ENCODE peak calls at places on chromosomes 1 and 21, in four cellular contexts. L is HepG2, F is K562, G is GM12878. P is an unnamed sample.

GRCh38 chr1:68511254-68511653 is 14.4 kb upstream of the DEPDC1 start:
- DNase-seq in F (no peak), G (no peak), L (no peak), P (no peak)

GRCh38 chr1:60990719-60991100 is 91.7 kb upstream of the NFIA start:
- DNase-seq in G (no peak), F (no peak), L (no peak), P (no peak)

GRCh38 chr1:75643460-75643859 is 32.5 kb upstream of the SLC44A5 start:
- DNase-seq in G (no peak), F (peak), L (no peak), P (no peak)

GRCh38 chr1:61143821-61144220 is 61.5 kb downstream of the NFIA start:
- DNase-seq in G (no peak), F (no peak), L (no peak), P (no peak)

GRCh38 chr1:119960501-119960900 is 64.2 kb upstream of the ADAM30 start:
- DNase-seq in F (no peak), G (no peak), L (no peak), P (no peak)

GRCh38 chr1:168343566-168343965 is 62.9 kb downstream of the TBX19 start:
- DNase-seq in L (peak), G (no peak), F (peak), P (no peak)

GRCh38 chr1:16093611-16094010 is 20.2 kb upstream of the FAM131C start:
- DNase-seq in L (no peak), G (no peak), F (no peak), P (no peak)

GRCh38 chr1:116826818-116827606 is 72.8 kb downstream of the CD2 start:
- DNase-seq in L (peak), G (peak), F (peak), P (no peak)

GRCh38 chr1:207863893-207864535 is 46.9 kb downstream of the CD34 start:
- DNase-seq in G (peak), F (no peak), L (no peak), P (no peak)

GRCh38 chr1:181100015-181100905 is 11.8 kb downstream of the IER5 start:
- DNase-seq in G (no peak), F (no peak), L (peak), P (no peak)

GRCh38 chr1:231354330-231355020 is 16.4 kb downstream of the SPRTN start:
- DNase-seq in F (peak), G (no peak), L (no peak), P (no peak)
- TF ChIP-seq CBFB in F (no peak), G (no peak), L (no peak), P (no peak)

DNA sequence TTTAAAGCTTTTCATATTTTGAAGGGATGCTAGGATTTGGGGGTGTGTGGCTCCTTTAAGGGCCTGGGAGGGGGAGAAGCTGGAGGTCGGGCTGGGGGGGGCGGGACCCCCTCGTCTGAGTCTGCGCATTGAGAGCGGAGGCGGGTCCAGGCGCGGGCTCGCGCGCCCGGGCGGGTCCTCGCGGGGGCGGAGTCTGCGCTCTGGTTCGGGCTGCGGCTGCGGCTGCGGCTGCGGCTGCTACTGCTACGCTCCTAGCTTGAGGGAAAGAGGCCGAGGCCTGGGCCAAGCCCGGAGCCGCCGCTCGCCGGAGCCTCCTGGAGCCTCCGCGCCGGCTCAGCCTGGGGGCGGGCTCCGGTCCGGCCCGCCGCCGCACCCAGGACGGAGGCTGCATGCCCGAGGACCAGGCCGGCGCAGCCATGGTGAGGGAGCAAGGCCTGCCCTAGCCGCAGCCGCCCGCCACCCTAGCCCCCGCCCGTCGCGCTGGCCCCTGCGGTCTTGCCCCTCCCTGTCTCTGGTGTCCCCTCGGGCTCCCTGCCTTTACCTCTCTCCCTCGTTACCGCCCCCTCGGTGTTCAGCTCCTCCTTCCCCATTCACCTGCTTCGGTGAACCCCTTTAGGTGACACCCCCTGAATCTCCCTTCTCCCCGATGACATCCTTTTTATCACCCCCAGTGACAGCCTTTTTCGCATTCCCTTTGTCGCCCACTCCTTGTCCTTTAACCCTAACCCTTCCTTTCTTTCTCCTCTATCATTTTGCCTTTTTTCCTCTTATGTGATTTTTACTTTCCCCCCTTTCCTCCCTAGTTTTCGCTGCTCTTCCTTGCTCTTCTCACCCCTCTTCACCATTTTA is at the start of gene ZYG11B:
- DNase-seq in G (peak), L (peak), F (peak), P (peak)
- TF ChIP-seq ATF2 in G (no peak), L (no peak), F (no peak), P (no peak)

DNA sequence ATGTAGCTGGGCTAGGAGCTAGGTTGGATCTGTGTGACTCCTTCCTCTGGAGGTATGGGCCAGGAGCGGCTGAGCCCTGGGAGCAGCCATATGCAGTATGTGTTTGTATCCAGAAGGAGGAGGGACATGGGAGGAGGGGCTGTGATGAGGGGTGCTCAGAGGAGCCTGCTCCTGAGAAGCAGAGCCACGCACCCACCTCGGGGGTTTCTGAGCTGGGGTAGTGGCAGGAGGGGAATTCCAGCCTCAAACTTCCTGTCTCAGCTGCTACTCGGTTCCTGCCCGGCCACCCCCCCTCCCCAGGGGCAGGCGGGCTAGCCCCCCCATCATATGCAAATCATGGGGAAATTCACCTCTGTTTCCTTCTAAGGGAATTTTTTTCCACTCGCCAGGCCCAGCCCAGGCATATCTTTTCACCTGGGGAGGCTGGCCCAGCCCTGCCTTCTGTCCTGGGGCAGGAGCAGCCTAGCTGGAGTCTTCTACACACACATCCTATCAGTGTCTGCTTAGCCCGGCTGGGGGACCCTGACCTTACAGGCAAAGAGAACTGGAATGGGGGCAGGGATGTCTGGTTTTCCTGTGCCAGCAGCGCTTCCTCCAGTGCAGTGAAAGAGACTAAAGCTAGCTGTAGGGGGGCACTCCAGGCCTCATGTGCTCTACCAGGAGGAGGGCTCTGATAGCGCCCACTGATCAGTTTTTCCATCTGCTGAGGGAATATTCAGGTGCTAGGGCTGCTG is 3.0 kb downstream of the ZC3H12A start:
- DNase-seq in G (peak), F (peak), L (peak), P (peak)
- TF ChIP-seq CBFB in G (peak), F (no peak), L (no peak), P (no peak)

GRCh38 chr1:167107456-167107855 is 13.6 kb downstream of the STYXL2 start:
- DNase-seq in F (no peak), L (no peak), G (no peak), P (no peak)
- TF ChIP-seq ATF2 in F (no peak), L (no peak), G (no peak), P (no peak)

GRCh38 chr21:46000182-46000730 is 18.7 kb downstream of the COL6A1 start:
- DNase-seq in G (no peak), F (no peak), L (no peak), P (peak)
- TF ChIP-seq CBFB in G (no peak), F (no peak), L (no peak), P (no peak)

GRCh38 chr1:233675893-233676292 is 62.0 kb downstream of the KCNK1 start:
- DNase-seq in L (no peak), G (peak), F (peak), P (no peak)
- TF ChIP-seq ATF2 in L (no peak), G (peak), F (no peak), P (no peak)

DNA sequence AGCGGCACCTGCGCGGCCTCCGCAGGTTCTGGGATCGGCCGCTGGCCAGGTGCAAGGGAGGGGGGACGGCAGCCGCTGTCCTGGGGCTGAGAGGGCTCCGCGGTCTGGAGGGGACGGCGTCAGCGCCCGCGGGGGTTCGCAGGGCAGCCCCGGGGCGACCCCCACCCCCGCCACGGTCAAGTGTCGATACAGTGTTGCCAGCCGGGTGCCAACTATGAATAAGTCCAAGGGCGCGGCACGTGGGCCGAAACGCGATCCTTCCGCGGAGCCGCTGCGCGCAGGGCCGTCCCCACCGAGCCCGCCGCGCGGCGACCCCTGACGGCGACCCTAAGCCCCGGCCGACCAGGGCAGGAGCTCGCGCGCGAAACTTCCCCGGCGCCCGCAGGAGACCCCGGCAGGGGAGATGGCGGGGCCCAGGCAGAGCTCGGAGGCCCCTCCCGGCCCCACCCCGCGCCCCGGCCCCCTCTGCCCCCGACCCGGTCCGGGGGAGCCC is 664 bp upstream of the AGPAT3 start:
- DNase-seq in G (no peak), F (peak), L (no peak), P (peak)
- TF ChIP-seq CBFB in G (no peak), F (no peak), L (no peak), P (no peak)

GRCh38 chr1:67274623-67275325 is 32.9 kb upstream of the IL12RB2 start:
- DNase-seq in L (no peak), F (no peak), G (no peak), P (no peak)
- TF ChIP-seq ATF2 in L (no peak), F (no peak), G (peak), P (no peak)

GRCh38 chr1:40036574-40036973 is 4.0 kb upstream of the CAP1 start:
- DNase-seq in L (no peak), F (peak), G (no peak), P (no peak)
- TF ChIP-seq CBFB in L (no peak), F (no peak), G (no peak), P (no peak)

P was measured in WTC11.